ENCODE peak calls at places on chromosome 4, in five cellular contexts. One of them, this sample, is unnamed.

GRCh38 chr4:124028172-124028571 is 631.6 kb downstream of the SPRY1 start:
- DNase-seq in LoVo: no peak
- DNase-seq in AG08396: no peak
- DNase-seq in activated CD8-positive, alpha-beta memory T cell treated with anti-CD3 and anti-CD28 coated beads for 48 hours: no peak
- DNase-seq in ELR: no peak
- DNase-seq in this sample: no peak

GRCh38 chr4:40564004-40564403 is 65.7 kb downstream of the RBM47 start:
- DNase-seq in ELR: peak
- DNase-seq in AG08396: no peak
- DNase-seq in activated CD8-positive, alpha-beta memory T cell treated with anti-CD3 and anti-CD28 coated beads for 48 hours: no peak
- DNase-seq in LoVo: peak
- DNase-seq in this sample: peak

GRCh38 chr4:113316879-113317278 is 267.4 kb downstream of the ANK2 start:
- DNase-seq in LoVo: no peak
- DNase-seq in activated CD8-positive, alpha-beta memory T cell treated with anti-CD3 and anti-CD28 coated beads for 48 hours: no peak
- DNase-seq in ELR: no peak
- DNase-seq in AG08396: no peak
- DNase-seq in this sample: no peak

GRCh38 chr4:82779032-82779431 is 19.6 kb downstream of the SCD5 start:
- DNase-seq in AG08396: no peak
- DNase-seq in activated CD8-positive, alpha-beta memory T cell treated with anti-CD3 and anti-CD28 coated beads for 48 hours: no peak
- DNase-seq in ELR: no peak
- DNase-seq in LoVo: no peak
- DNase-seq in this sample: no peak

GRCh38 chr4:91837608-91838029 is 466.1 kb upstream of the GRID2 start:
- DNase-seq in LoVo: no peak
- DNase-seq in AG08396: no peak
- DNase-seq in activated CD8-positive, alpha-beta memory T cell treated with anti-CD3 and anti-CD28 coated beads for 48 hours: no peak
- DNase-seq in ELR: no peak
- DNase-seq in this sample: peak

GRCh38 chr4:189124149-189124758 is 816.4 kb upstream of the FRG1 start:
- DNase-seq in ELR: peak
- DNase-seq in activated CD8-positive, alpha-beta memory T cell treated with anti-CD3 and anti-CD28 coated beads for 48 hours: no peak
- DNase-seq in AG08396: peak
- DNase-seq in LoVo: no peak
- DNase-seq in this sample: peak

GRCh38 chr4:106809083-106809482 is 227.0 kb downstream of the DKK2 start:
- DNase-seq in activated CD8-positive, alpha-beta memory T cell treated with anti-CD3 and anti-CD28 coated beads for 48 hours: no peak
- DNase-seq in LoVo: peak
- DNase-seq in ELR: peak
- DNase-seq in AG08396: peak
- DNase-seq in this sample: peak

GRCh38 chr4:164081801-164082200 is 587.3 kb downstream of the TMA16 start:
- DNase-seq in activated CD8-positive, alpha-beta memory T cell treated with anti-CD3 and anti-CD28 coated beads for 48 hours: no peak
- DNase-seq in ELR: no peak
- DNase-seq in LoVo: no peak
- DNase-seq in AG08396: no peak
- DNase-seq in this sample: no peak

GRCh38 chr4:83558693-83559092 is 22.8 kb downstream of the GPAT3 start:
- DNase-seq in activated CD8-positive, alpha-beta memory T cell treated with anti-CD3 and anti-CD28 coated beads for 48 hours: no peak
- DNase-seq in AG08396: no peak
- DNase-seq in ELR: peak
- DNase-seq in LoVo: no peak
- DNase-seq in this sample: peak

GRCh38 chr4:64584125-64584524 is 174.9 kb upstream of the TECRL start:
- DNase-seq in activated CD8-positive, alpha-beta memory T cell treated with anti-CD3 and anti-CD28 coated beads for 48 hours: no peak
- DNase-seq in ELR: no peak
- DNase-seq in AG08396: no peak
- DNase-seq in LoVo: no peak
- DNase-seq in this sample: no peak

GRCh38 chr4:77797239-77797638 is 21.9 kb downstream of the CNOT6L start:
- DNase-seq in activated CD8-positive, alpha-beta memory T cell treated with anti-CD3 and anti-CD28 coated beads for 48 hours: no peak
- DNase-seq in AG08396: no peak
- DNase-seq in ELR: peak
- DNase-seq in LoVo: no peak
- DNase-seq in this sample: peak

GRCh38 chr4:6143603-6144181 is 56.7 kb downstream of the JAKMIP1 start:
- DNase-seq in LoVo: no peak
- DNase-seq in activated CD8-positive, alpha-beta memory T cell treated with anti-CD3 and anti-CD28 coated beads for 48 hours: no peak
- DNase-seq in ELR: no peak
- DNase-seq in AG08396: no peak
- DNase-seq in this sample: no peak

GRCh38 chr4:176814770-176815169 is 22.0 kb upstream of the VEGFC start:
- DNase-seq in AG08396: no peak
- DNase-seq in ELR: peak
- DNase-seq in LoVo: no peak
- DNase-seq in activated CD8-positive, alpha-beta memory T cell treated with anti-CD3 and anti-CD28 coated beads for 48 hours: no peak
- DNase-seq in this sample: no peak

GRCh38 chr4:993111-994029 is at the start of gene SLC26A1:
- DNase-seq in LoVo: no peak
- DNase-seq in ELR: no peak
- DNase-seq in activated CD8-positive, alpha-beta memory T cell treated with anti-CD3 and anti-CD28 coated beads for 48 hours: no peak
- DNase-seq in AG08396: no peak
- DNase-seq in this sample: no peak

GRCh38 chr4:173176010-173176409 is 7.4 kb downstream of the GALNT7 start:
- DNase-seq in LoVo: no peak
- DNase-seq in activated CD8-positive, alpha-beta memory T cell treated with anti-CD3 and anti-CD28 coated beads for 48 hours: no peak
- DNase-seq in ELR: no peak
- DNase-seq in AG08396: no peak
- DNase-seq in this sample: no peak

GRCh38 chr4:160414516-160414915 is 1311.6 kb downstream of the RAPGEF2 start:
- DNase-seq in ELR: no peak
- DNase-seq in LoVo: no peak
- DNase-seq in activated CD8-positive, alpha-beta memory T cell treated with anti-CD3 and anti-CD28 coated beads for 48 hours: no peak
- DNase-seq in AG08396: no peak
- DNase-seq in this sample: no peak

GRCh38 chr4:108291137-108291536 is 122.4 kb upstream of the LEF1 start:
- DNase-seq in AG08396: no peak
- DNase-seq in activated CD8-positive, alpha-beta memory T cell treated with anti-CD3 and anti-CD28 coated beads for 48 hours: no peak
- DNase-seq in ELR: no peak
- DNase-seq in LoVo: no peak
- DNase-seq in this sample: no peak

GRCh38 chr4:87077834-87078585 is 142.4 kb downstream of the KLHL8 start:
- DNase-seq in activated CD8-positive, alpha-beta memory T cell treated with anti-CD3 and anti-CD28 coated beads for 48 hours: no peak
- DNase-seq in LoVo: no peak
- DNase-seq in ELR: no peak
- DNase-seq in AG08396: no peak
- DNase-seq in this sample: no peak

GRCh38 chr4:83252782-83253405 is 31.7 kb downstream of the COQ2 start:
- DNase-seq in LoVo: peak
- DNase-seq in ELR: peak
- DNase-seq in AG08396: peak
- DNase-seq in activated CD8-positive, alpha-beta memory T cell treated with anti-CD3 and anti-CD28 coated beads for 48 hours: no peak
- DNase-seq in this sample: peak

GRCh38 chr4:14308229-14308651 is 680.7 kb upstream of the BOD1L1 start:
- DNase-seq in ELR: no peak
- DNase-seq in LoVo: no peak
- DNase-seq in activated CD8-positive, alpha-beta memory T cell treated with anti-CD3 and anti-CD28 coated beads for 48 hours: no peak
- DNase-seq in AG08396: no peak
- DNase-seq in this sample: no peak

GRCh38 chr4:20271954-20272353 is 20.2 kb downstream of the SLIT2 start:
- DNase-seq in AG08396: no peak
- DNase-seq in LoVo: no peak
- DNase-seq in ELR: no peak
- DNase-seq in activated CD8-positive, alpha-beta memory T cell treated with anti-CD3 and anti-CD28 coated beads for 48 hours: no peak
- DNase-seq in this sample: no peak

GRCh38 chr4:79723507-79723906 is 315.5 kb upstream of the GK2 start:
- DNase-seq in LoVo: no peak
- DNase-seq in activated CD8-positive, alpha-beta memory T cell treated with anti-CD3 and anti-CD28 coated beads for 48 hours: no peak
- DNase-seq in AG08396: no peak
- DNase-seq in ELR: no peak
- DNase-seq in this sample: no peak

GRCh38 chr4:132227349-132228165 is 921.5 kb upstream of the PCDH10 start:
- DNase-seq in AG08396: peak
- DNase-seq in LoVo: no peak
- DNase-seq in activated CD8-positive, alpha-beta memory T cell treated with anti-CD3 and anti-CD28 coated beads for 48 hours: no peak
- DNase-seq in ELR: peak
- DNase-seq in this sample: no peak